ENCODE peak calls at places on chromosomes 7 and 10, in six cellular contexts. B is neural progenitor cell, I is dorsolateral prefrontal cortex, E is transverse colon, Y is WERI-Rb-1, U is fibroblast of mammary gland. S is an unnamed sample.
A peak's percentile ranks its signal among the peaks of the same experiment; 100 is the strongest.

GRCh38 chr10:51156913-51157312 is 82.6 kb downstream of the PRKG1 start:
- DNase-seq in B (no peak), I (no peak), E (no peak), Y (no peak), U (peak; percentile 56), S (no peak)

GRCh38 chr10:71073451-71074175 is 138.8 kb upstream of the UNC5B start:
- DNase-seq in B (no peak), I (peak; percentile 17), E (no peak), Y (no peak), U (no peak), S (no peak)

GRCh38 chr7:80711521-80711920 is 73.1 kb downstream of the CD36 start:
- DNase-seq in B (no peak), I (no peak), E (no peak), Y (no peak), U (peak; percentile 97), S (no peak)

GRCh38 chr7:111587715-111588433 is 25.6 kb upstream of the IMMP2L start:
- DNase-seq in B (no peak), I (no peak), E (no peak), Y (no peak), U (peak; percentile 40), S (no peak)

GRCh38 chr10:113894581-113894980 is 40.1 kb downstream of the NHLRC2 start:
- DNase-seq in B (no peak), I (no peak), E (no peak), Y (no peak), U (no peak), S (no peak)

GRCh38 chr7:113198226-113198625 is 79.9 kb upstream of the SMIM30 start:
- DNase-seq in B (no peak), I (no peak), E (no peak), Y (no peak), U (peak; percentile 52), S (no peak)

GRCh38 chr10:91598211-91598981 is 34.5 kb downstream of the PPP1R3C start:
- DNase-seq in B (no peak), I (no peak), E (no peak), Y (no peak), U (peak; percentile 87), S (no peak)

GRCh38 chr10:3892440-3893101 is 107.6 kb upstream of the KLF6 start:
- DNase-seq in B (no peak), I (no peak), E (no peak), Y (no peak), U (no peak), S (no peak)

GRCh38 chr7:8761731-8762130 is 328.3 kb downstream of the NXPH1 start:
- DNase-seq in B (no peak), I (no peak), E (no peak), Y (no peak), U (no peak), S (no peak)

GRCh38 chr10:100506596-100507356 is 12.9 kb downstream of the SEC31B start:
- DNase-seq in B (no peak), I (no peak), E (no peak), Y (no peak), U (peak; percentile 93), S (no peak)

GRCh38 chr7:153616808-153617207 is 435.4 kb upstream of the DPP6 start:
- DNase-seq in B (no peak), I (no peak), E (no peak), Y (no peak), U (no peak), S (no peak)

GRCh38 chr7:16463520-16463919 is 2.0 kb downstream of the SOSTDC1 start:
- DNase-seq in B (no peak), I (no peak), E (no peak), Y (no peak), U (no peak), S (no peak)

GRCh38 chr7:95045236-95045923 is 138.0 kb downstream of the PPP1R9A start:
- DNase-seq in B (peak; percentile 6), I (peak; percentile 30), E (peak; percentile 16), Y (peak; percentile 40), U (peak; percentile 47), S (peak; percentile 43)

GRCh38 chr10:117537436-117537903 is 5.1 kb upstream of the EMX2 start:
- DNase-seq in B (peak; percentile 83), I (no peak), E (no peak), Y (no peak), U (no peak), S (no peak)

GRCh38 chr10:15169555-15170407 is 1.3 kb upstream of the NMT2 start:
- DNase-seq in B (peak; percentile 7), I (no peak), E (no peak), Y (no peak), U (no peak), S (peak; percentile 40)

GRCh38 chr7:1382553-1383397 is 76.5 kb downstream of the MICALL2 start:
- DNase-seq in B (no peak), I (no peak), E (no peak), Y (no peak), U (no peak), S (no peak)

GRCh38 chr7:38883706-38884105 is 25.3 kb downstream of the VPS41 start:
- DNase-seq in B (no peak), I (no peak), E (no peak), Y (no peak), U (no peak), S (no peak)

GRCh38 chr10:100939763-100940344 is 27.1 kb downstream of the SLF2 start:
- DNase-seq in B (no peak), I (no peak), E (no peak), Y (no peak), U (no peak), S (no peak)

GRCh38 chr10:30819306-30820190 is 190.0 kb upstream of the LYZL2 start:
- DNase-seq in B (no peak), I (no peak), E (no peak), Y (no peak), U (peak; percentile 87), S (no peak)

GRCh38 chr10:2278391-2278790 is 541.1 kb upstream of the ADARB2 start:
- DNase-seq in B (peak; percentile 62), I (no peak), E (no peak), Y (no peak), U (no peak), S (no peak)

GRCh38 chr7:86991844-86992243 is 67.6 kb downstream of the ELAPOR2 start:
- DNase-seq in B (no peak), I (no peak), E (no peak), Y (no peak), U (peak; percentile 40), S (no peak)

DNA sequence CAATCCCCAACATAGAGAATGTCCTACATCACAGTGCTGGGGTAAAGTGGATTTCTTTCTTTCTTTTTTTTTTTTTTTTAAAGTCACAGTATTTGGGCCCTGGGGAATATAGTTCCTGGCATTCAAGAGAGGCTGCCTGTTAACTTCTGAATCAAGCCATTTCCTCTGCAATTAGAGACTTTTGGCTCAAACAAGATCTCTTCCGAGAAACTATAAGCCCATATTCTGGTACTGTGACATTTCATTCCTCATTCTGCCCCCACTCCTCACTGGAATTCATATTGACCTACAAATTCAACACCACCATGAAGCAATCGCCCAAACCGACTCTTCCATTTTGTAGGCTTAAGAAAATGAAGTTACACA is 187.4 kb downstream of the PHTF2 start:
- DNase-seq in B (no peak), I (no peak), E (no peak), Y (no peak), U (peak; percentile 2), S (no peak)
- H3K4me3 ChIP-seq in B (no peak overlapping the region), I (no peak overlapping the region), E (no peak overlapping the region), Y (no peak overlapping the region), U (no peak overlapping the region), S (no peak overlapping the region)

DNA sequence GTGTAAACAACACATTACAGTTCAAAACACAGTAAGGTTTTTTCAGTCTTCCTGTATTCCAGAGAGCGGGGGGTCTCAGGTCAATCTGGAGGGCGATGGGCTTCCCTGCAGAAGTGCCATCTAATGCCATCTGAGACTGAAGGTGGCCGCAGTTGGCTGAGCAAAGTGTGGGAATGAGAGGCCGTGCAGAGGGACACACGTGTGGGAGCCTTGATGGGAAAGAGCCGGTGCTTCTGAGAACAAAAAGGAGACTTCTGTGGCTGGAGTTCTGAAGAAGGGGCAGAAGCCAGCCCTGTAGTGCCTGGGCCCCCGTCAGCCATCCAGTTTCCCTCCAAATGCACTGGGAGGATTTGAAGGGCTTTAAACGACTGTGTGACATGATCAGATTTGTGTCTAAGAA is 147.1 kb downstream of the PTPN20 start:
- DNase-seq in B (no peak), I (no peak), E (no peak), Y (no peak), U (no peak), S (no peak)
- TF ChIP-seq CTCF in B (no peak), I (no peak), E (no peak), Y (no peak), U (no peak), S (no peak)

GRCh38 chr7:151252961-151253691 is 4.6 kb upstream of the SMARCD3 start:
- DNase-seq in B (peak; percentile 67), I (no peak), E (no peak), Y (no peak), U (no peak), S (no peak)
- H3K4me3 ChIP-seq in B (peak overlapping the region; percentile 90), I (peak overlapping the region; percentile 84), E (no peak overlapping the region), Y (no peak overlapping the region), U (no peak overlapping the region), S (no peak overlapping the region)

GRCh38 chr10:93220315-93221170 is 146.8 kb downstream of the CYP26A1 start:
- DNase-seq in B (no peak), I (no peak), E (no peak), Y (no peak), U (no peak), S (no peak)
- TF ChIP-seq CTCF in B (no peak), I (no peak), E (no peak), Y (no peak), U (no peak), S (no peak)

GRCh38 chr7:158472631-158473030 is 115.0 kb downstream of the PTPRN2 start:
- DNase-seq in B (no peak), I (no peak), E (no peak), Y (no peak), U (no peak), S (no peak)
- H3K4me3 ChIP-seq in B (no peak overlapping the region), I (no peak overlapping the region), E (no peak overlapping the region), Y (no peak overlapping the region), U (no peak overlapping the region), S (no peak overlapping the region)

GRCh38 chr10:132788180-132788830 is 2.4 kb upstream of the NKX6-2 start:
- DNase-seq in B (peak; percentile 73), I (peak; percentile 53), E (peak; percentile 18), Y (peak; percentile 53), U (peak; percentile 21), S (peak; percentile 35)
- TF ChIP-seq CTCF in B (peak; percentile 43), I (peak; percentile 43), E (peak; percentile 29), Y (peak; percentile 57), U (no peak), S (no peak)

DNA sequence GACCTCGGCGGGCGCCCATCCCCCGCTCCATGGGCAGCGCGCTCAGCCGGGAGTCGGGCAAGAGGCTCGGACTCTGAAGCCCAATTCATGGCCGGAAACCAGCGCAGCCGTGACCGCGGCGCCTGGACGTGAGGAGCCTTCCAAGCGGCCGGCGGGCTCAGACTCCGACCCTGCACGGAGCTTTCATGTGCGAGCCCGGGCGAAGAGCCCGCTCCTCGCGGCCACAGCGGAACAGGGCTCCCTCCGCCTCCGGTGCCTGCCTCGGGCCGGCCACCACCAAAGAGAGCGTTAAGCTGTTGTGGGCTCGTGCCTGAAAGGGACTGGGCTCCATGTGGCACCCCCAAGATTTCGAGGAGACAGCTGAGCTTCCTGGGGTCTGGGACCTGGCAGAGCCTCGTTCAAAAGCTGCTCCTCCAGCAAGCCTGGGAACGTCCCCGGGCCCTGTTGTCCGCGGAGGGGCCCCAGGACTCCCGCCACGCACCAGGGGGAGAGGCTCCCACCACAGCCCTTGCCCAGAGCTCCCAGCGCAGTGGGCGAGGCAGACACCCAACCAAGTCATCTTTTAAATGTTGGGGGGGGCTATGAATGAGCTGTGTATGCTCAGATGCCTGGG is 850 bp upstream of the GRID1 start:
- DNase-seq in B (peak; percentile 59), I (peak; percentile 55), E (no peak), Y (peak; percentile 26), U (no peak), S (no peak)
- H3K4me3 ChIP-seq in B (peak overlapping the region; percentile 55), I (peak overlapping the region; percentile 84), E (peak overlapping the region; percentile 46), Y (peak overlapping the region; percentile 34), U (no peak overlapping the region), S (no peak overlapping the region)

S was measured in mucosa of descending colon.